ENCODE peak calls at places on chromosomes 11 and 22, in four cellular contexts. One of them, this sample, is unnamed.

GRCh38 chr11:1948389-1948788 is 1.3 kb downstream of the MRPL23 start:
- DNase-seq in A549: no peak
- DNase-seq in GM12878: no peak
- DNase-seq in K562: no peak
- DNase-seq in this sample: no peak

GRCh38 chr11:3939211-3939610 is 83.7 kb downstream of the STIM1 start:
- DNase-seq in K562: no peak
- DNase-seq in GM12878: no peak
- DNase-seq in A549: no peak
- DNase-seq in this sample: no peak

GRCh38 chr22:49921508-49922278 is 3.3 kb downstream of the CRELD2 start:
- DNase-seq in GM12878: no peak
- DNase-seq in A549: no peak
- DNase-seq in K562: no peak
- DNase-seq in this sample: no peak

GRCh38 chr11:66020618-66021357 is 5.5 kb downstream of the CATSPER1 start:
- DNase-seq in A549: peak
- DNase-seq in K562: peak
- DNase-seq in GM12878: no peak
- DNase-seq in this sample: no peak

GRCh38 chr11:118901494-118902335 is 18.0 kb downstream of the CXCR5 start:
- DNase-seq in A549: no peak
- DNase-seq in K562: no peak
- DNase-seq in GM12878: no peak
- DNase-seq in this sample: no peak

GRCh38 chr11:114053406-114053805 is 6.1 kb upstream of the ZBTB16 start:
- DNase-seq in A549: no peak
- DNase-seq in K562: no peak
- DNase-seq in GM12878: no peak
- DNase-seq in this sample: no peak

GRCh38 chr11:59053387-59053786 is 32.7 kb upstream of the GLYATL1B start:
- DNase-seq in GM12878: no peak
- DNase-seq in A549: peak
- DNase-seq in K562: peak
- DNase-seq in this sample: peak

GRCh38 chr11:100918551-100919500 is 210.8 kb downstream of the PGR start:
- DNase-seq in A549: peak
- DNase-seq in K562: no peak
- DNase-seq in GM12878: no peak
- DNase-seq in this sample: no peak

GRCh38 chr11:65934014-65934413 is 11.3 kb upstream of the TSGA10IP start:
- DNase-seq in GM12878: no peak
- DNase-seq in K562: peak
- DNase-seq in A549: no peak
- DNase-seq in this sample: no peak

GRCh38 chr11:62865641-62866040 is 15.1 kb upstream of the SLC3A2 start:
- DNase-seq in K562: no peak
- DNase-seq in A549: no peak
- DNase-seq in GM12878: no peak
- DNase-seq in this sample: no peak

GRCh38 chr22:38267086-38267485 is 5.7 kb downstream of the TMEM184B start:
- DNase-seq in A549: no peak
- DNase-seq in GM12878: no peak
- DNase-seq in K562: peak
- DNase-seq in this sample: no peak

GRCh38 chr22:25492950-25493790 is 71.3 kb upstream of the GRK3 start:
- DNase-seq in A549: no peak
- DNase-seq in K562: no peak
- DNase-seq in GM12878: no peak
- DNase-seq in this sample: peak

GRCh38 chr11:70705930-70706329 is 307.6 kb downstream of the CTTN start:
- DNase-seq in A549: no peak
- DNase-seq in K562: no peak
- DNase-seq in GM12878: no peak
- DNase-seq in this sample: no peak

GRCh38 chr11:28756977-28757376 is 648.8 kb downstream of the METTL15 start:
- DNase-seq in A549: peak
- DNase-seq in K562: no peak
- DNase-seq in GM12878: no peak
- DNase-seq in this sample: no peak

GRCh38 chr22:44743247-44743646 is 9.1 kb upstream of the ARHGAP8 start:
- DNase-seq in K562: no peak
- DNase-seq in A549: no peak
- DNase-seq in GM12878: no peak
- DNase-seq in this sample: no peak

GRCh38 chr11:24373516-24373915 is 123.3 kb upstream of the LUZP2 start:
- DNase-seq in K562: no peak
- DNase-seq in GM12878: no peak
- DNase-seq in A549: no peak
- DNase-seq in this sample: no peak

GRCh38 chr11:15127341-15127740 is 12.6 kb downstream of the INSC start:
- DNase-seq in K562: no peak
- DNase-seq in A549: no peak
- DNase-seq in GM12878: no peak
- DNase-seq in this sample: no peak

GRCh38 chr11:97786961-97787360 is 1233.8 kb upstream of the CNTN5 start:
- DNase-seq in A549: no peak
- DNase-seq in GM12878: no peak
- DNase-seq in K562: no peak
- DNase-seq in this sample: no peak

GRCh38 chr11:35907648-35908431 is 36.0 kb upstream of the LDLRAD3 start:
- DNase-seq in K562: no peak
- DNase-seq in GM12878: peak
- DNase-seq in A549: peak
- DNase-seq in this sample: no peak

GRCh38 chr11:33658195-33658900 is 42.3 kb downstream of the C11orf91 start:
- DNase-seq in GM12878: no peak
- DNase-seq in K562: no peak
- DNase-seq in A549: no peak
- DNase-seq in this sample: no peak

GRCh38 chr11:10604340-10604748 is 35.9 kb upstream of the LYVE1 start:
- DNase-seq in A549: no peak
- DNase-seq in GM12878: no peak
- DNase-seq in K562: no peak
- DNase-seq in this sample: no peak

GRCh38 chr22:23690713-23691112 is at the start of gene RGL4:
- DNase-seq in A549: no peak
- DNase-seq in K562: no peak
- DNase-seq in GM12878: no peak
- DNase-seq in this sample: no peak

GRCh38 chr11:69437001-69437875 is 44.2 kb upstream of the LINC01488 start:
- DNase-seq in A549: peak
- DNase-seq in GM12878: no peak
- DNase-seq in K562: no peak
- DNase-seq in this sample: no peak

GRCh38 chr11:44788536-44789227 is 61.9 kb downstream of the TSPAN18 start:
- DNase-seq in A549: no peak
- DNase-seq in GM12878: no peak
- DNase-seq in K562: no peak
- DNase-seq in this sample: no peak
- TF ChIP-seq CHD2 in A549: no peak
- TF ChIP-seq CHD2 in GM12878: no peak
- TF ChIP-seq CHD2 in K562: no peak
- TF ChIP-seq CHD2 in this sample: no peak

GRCh38 chr22:40922484-40923303 is 28.5 kb upstream of the RBX1 start:
- DNase-seq in GM12878: peak
- DNase-seq in K562: peak
- DNase-seq in A549: peak
- DNase-seq in this sample: peak
- TF ChIP-seq RCOR1 in GM12878: no peak
- TF ChIP-seq RCOR1 in K562: no peak
- TF ChIP-seq RCOR1 in A549: no peak
- TF ChIP-seq RCOR1 in this sample: no peak

GRCh38 chr11:73596547-73596946 is 1.4 kb downstream of the FAM168A start:
- DNase-seq in GM12878: no peak
- DNase-seq in A549: no peak
- DNase-seq in K562: no peak
- DNase-seq in this sample: no peak

GRCh38 chr11:73597340-73597955 is 464 bp downstream of the FAM168A start:
- DNase-seq in GM12878: no peak
- DNase-seq in A549: no peak
- DNase-seq in K562: peak
- DNase-seq in this sample: peak

GRCh38 chr11:73598719-73599379 is 937 bp upstream of the FAM168A start:
- DNase-seq in GM12878: no peak
- DNase-seq in K562: no peak
- DNase-seq in A549: no peak
- DNase-seq in this sample: no peak

GRCh38 chr11:73592640-73593039 is 5.3 kb downstream of the FAM168A start:
- DNase-seq in A549: no peak
- DNase-seq in K562: no peak
- DNase-seq in GM12878: no peak
- DNase-seq in this sample: no peak

DNA sequence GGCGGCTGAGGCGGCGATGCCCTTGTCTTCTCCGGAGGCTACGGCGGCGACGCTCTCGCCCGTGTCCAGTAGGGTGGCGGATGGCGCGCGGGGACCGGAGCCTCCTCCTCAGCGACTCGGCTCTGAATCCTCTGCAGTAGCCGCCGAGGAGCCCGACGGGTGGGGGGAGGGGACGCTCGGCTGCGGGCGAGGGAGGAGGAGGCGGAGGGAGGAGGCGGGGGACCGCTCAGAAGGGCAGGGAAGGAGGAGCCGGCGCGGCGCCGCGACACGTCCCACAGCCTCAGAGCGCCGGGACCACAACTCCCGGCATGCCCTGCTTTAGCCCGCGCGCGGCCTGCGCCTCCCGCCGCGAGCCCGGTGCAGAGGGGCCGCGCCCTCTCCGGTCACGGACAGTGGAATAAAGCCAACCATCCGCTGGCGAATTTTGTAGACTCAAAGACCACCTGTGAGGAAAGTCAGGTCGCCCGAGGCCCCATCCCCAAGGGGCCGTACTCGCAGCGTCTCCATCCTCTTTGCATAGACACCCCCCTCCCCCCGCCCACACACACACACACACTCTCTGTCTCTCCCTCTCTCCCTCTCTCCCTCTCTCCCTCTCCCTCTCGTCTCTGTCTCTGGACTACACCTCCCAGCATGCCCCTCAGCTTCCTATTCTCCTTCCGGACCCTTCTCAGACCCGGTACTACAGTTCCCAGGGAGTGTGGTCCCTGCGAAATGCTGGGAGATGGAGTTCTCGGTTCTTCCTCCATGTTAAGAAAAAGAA is at the start of gene FAM168A:
- DNase-seq in K562: peak
- DNase-seq in GM12878: peak
- DNase-seq in A549: peak
- DNase-seq in this sample: peak
- TF ChIP-seq CTCF in K562: peak
- TF ChIP-seq CTCF in GM12878: peak
- TF ChIP-seq CTCF in A549: no peak
- TF ChIP-seq CTCF in this sample: peak

GRCh38 chr22:42612336-42612735 is 2.3 kb downstream of the POLDIP3 start:
- DNase-seq in A549: no peak
- DNase-seq in K562: no peak
- DNase-seq in GM12878: no peak
- DNase-seq in this sample: no peak

GRCh38 chr22:42613869-42614268 is 814 bp downstream of the POLDIP3 start:
- DNase-seq in A549: no peak
- DNase-seq in GM12878: no peak
- DNase-seq in K562: no peak
- DNase-seq in this sample: no peak

GRCh38 chr22:42617155-42617983 is 2.7 kb upstream of the POLDIP3 start:
- DNase-seq in A549: no peak
- DNase-seq in K562: no peak
- DNase-seq in GM12878: no peak
- DNase-seq in this sample: no peak

GRCh38 chr22:42614312-42615091 is at the start of gene POLDIP3:
- DNase-seq in K562: peak
- DNase-seq in GM12878: peak
- DNase-seq in A549: peak
- DNase-seq in this sample: peak

GRCh38 chr22:42615092-42615859 is 593 bp upstream of the POLDIP3 start:
- DNase-seq in K562: peak
- DNase-seq in GM12878: peak
- DNase-seq in A549: peak
- DNase-seq in this sample: peak
- TF ChIP-seq CHD2 in K562: peak
- TF ChIP-seq CHD2 in GM12878: no peak
- TF ChIP-seq CHD2 in A549: no peak
- TF ChIP-seq CHD2 in this sample: no peak

DNA sequence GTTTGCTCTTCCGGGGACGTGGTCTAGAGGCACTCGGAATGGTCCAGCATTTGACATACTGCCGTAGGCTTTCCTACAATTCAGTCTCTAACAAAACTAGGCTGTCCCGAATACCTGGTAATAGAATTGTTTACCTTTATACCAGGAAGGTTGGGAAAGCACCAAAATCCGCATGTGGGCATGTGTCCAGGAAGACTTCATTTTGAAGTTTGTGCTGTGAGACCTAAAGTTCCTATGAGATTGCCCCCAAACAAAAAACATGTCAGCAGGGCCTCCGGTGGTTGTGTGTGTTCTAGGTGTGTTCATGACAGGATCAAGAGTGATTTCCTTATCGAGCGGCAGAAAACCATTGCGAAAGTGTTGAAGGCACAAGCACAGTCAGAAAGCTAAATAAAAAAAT is 26.1 kb downstream of the HSPA8 start:
- DNase-seq in A549: no peak
- DNase-seq in K562: no peak
- DNase-seq in GM12878: no peak
- DNase-seq in this sample: no peak
- TF ChIP-seq RCOR1 in A549: no peak
- TF ChIP-seq RCOR1 in K562: no peak
- TF ChIP-seq RCOR1 in GM12878: no peak
- TF ChIP-seq RCOR1 in this sample: no peak

DNA sequence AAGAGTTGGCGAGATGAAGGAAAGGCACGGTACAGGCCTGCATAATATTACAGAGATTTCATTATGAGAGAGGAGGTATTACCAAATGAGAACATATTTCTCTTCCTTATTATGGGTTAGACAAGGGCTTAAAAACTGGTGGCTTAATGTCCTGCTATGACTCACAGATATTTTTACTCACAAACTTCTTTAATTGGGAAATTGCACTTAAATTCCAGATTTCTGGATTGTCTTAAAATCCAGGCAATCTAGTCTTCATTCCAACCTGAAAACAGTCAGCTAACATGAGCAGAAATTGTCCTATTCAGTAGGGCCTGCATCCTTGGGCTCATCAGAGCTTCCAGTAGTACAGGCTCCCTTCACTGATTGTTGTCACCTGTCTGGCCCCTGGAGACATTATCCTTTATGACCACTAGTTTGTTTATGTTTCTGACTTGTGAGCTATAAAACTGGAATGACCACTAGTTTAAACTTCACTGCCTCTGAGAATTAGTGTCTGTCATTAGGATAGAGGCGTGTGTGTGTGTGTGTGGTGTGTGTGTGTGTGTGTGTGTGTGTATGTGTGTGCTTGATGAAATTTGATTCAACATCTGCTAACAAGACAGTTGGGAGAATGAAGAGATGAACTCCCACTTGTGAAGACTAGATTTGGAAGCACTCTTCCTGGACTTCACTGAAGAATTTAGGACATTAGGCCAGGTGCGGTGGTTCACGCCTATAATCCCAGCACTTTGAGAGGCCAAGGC is 25.1 kb downstream of the DBX1 start:
- DNase-seq in GM12878: no peak
- DNase-seq in A549: no peak
- DNase-seq in K562: no peak
- DNase-seq in this sample: no peak
- TF ChIP-seq CTCF in GM12878: no peak
- TF ChIP-seq CTCF in A549: no peak
- TF ChIP-seq CTCF in K562: no peak
- TF ChIP-seq CTCF in this sample: no peak

This sample was measured in SK-N-SH.